ENCODE peak calls at places on chromosomes 11 and 22, in four cellular contexts. One of them, this sample, is unnamed.

GRCh38 chr11:68279676-68280075 is 7.9 kb upstream of the C11orf24 start:
- DNase-seq in Karpas-422: no peak
- DNase-seq in GM23248: no peak
- DNase-seq in mammary epithelial cell: peak; percentile 53
- DNase-seq in this sample: no peak

GRCh38 chr11:116691779-116692178 is 81.0 kb downstream of the BUD13 start:
- DNase-seq in Karpas-422: peak; percentile 78
- DNase-seq in GM23248: peak; percentile 52
- DNase-seq in mammary epithelial cell: no peak
- DNase-seq in this sample: peak; percentile 46

GRCh38 chr11:8766993-8767374 is 84.4 kb downstream of the RPL27A start:
- DNase-seq in Karpas-422: no peak
- DNase-seq in GM23248: no peak
- DNase-seq in mammary epithelial cell: no peak
- DNase-seq in this sample: no peak

GRCh38 chr11:6925636-6926207 is 504 bp upstream of the ZNF215 start:
- DNase-seq in Karpas-422: peak; percentile 39
- DNase-seq in GM23248: peak; percentile 55
- DNase-seq in mammary epithelial cell: peak; percentile 49
- DNase-seq in this sample: peak; percentile 32

GRCh38 chr22:47013861-47014635 is 251.6 kb downstream of the TBC1D22A start:
- DNase-seq in Karpas-422: no peak
- DNase-seq in GM23248: no peak
- DNase-seq in mammary epithelial cell: no peak
- DNase-seq in this sample: no peak

GRCh38 chr11:66591175-66591574 is 1.7 kb downstream of the CCDC87 start:
- DNase-seq in Karpas-422: no peak
- DNase-seq in GM23248: no peak
- DNase-seq in mammary epithelial cell: no peak
- DNase-seq in this sample: no peak

GRCh38 chr11:132962026-132962425 is 570.3 kb downstream of the OPCML start:
- DNase-seq in Karpas-422: no peak
- DNase-seq in GM23248: peak; percentile 90
- DNase-seq in mammary epithelial cell: peak; percentile 6
- DNase-seq in this sample: no peak

GRCh38 chr11:128920651-128921050 is 22.0 kb downstream of the TP53AIP1 start:
- DNase-seq in Karpas-422: no peak
- DNase-seq in GM23248: no peak
- DNase-seq in mammary epithelial cell: no peak
- DNase-seq in this sample: no peak

GRCh38 chr22:41585898-41586297 is 3.7 kb downstream of the PMM1 start:
- DNase-seq in Karpas-422: no peak
- DNase-seq in GM23248: no peak
- DNase-seq in mammary epithelial cell: no peak
- DNase-seq in this sample: no peak

GRCh38 chr22:45181766-45182165 is 18.0 kb downstream of the NUP50 start:
- DNase-seq in Karpas-422: no peak
- DNase-seq in GM23248: no peak
- DNase-seq in mammary epithelial cell: no peak
- DNase-seq in this sample: no peak

GRCh38 chr11:123323482-123324056 is 106.5 kb upstream of the GRAMD1B start:
- DNase-seq in Karpas-422: no peak
- DNase-seq in GM23248: no peak
- DNase-seq in mammary epithelial cell: no peak
- DNase-seq in this sample: no peak

GRCh38 chr22:30310881-30311771 is 15.6 kb downstream of the TBC1D10A start:
- DNase-seq in Karpas-422: no peak
- DNase-seq in GM23248: peak; percentile 84
- DNase-seq in mammary epithelial cell: peak; percentile 61
- DNase-seq in this sample: peak; percentile 83
- H3K27me3 ChIP-seq in Karpas-422: no peaks in the 10 kb centered on the region
- H3K27me3 ChIP-seq in GM23248: no peaks in the 10 kb centered on the region
- H3K27me3 ChIP-seq in mammary epithelial cell: no peaks in the 10 kb centered on the region
- H3K27me3 ChIP-seq in this sample: no peaks in the 10 kb centered on the region

GRCh38 chr11:29125621-29126020 is 891.2 kb downstream of the KCNA4 start:
- DNase-seq in Karpas-422: no peak
- DNase-seq in GM23248: no peak
- DNase-seq in mammary epithelial cell: no peak
- DNase-seq in this sample: no peak

GRCh38 chr11:29119691-29120328 is 897.0 kb downstream of the KCNA4 start:
- DNase-seq in Karpas-422: no peak
- DNase-seq in GM23248: peak; percentile 82
- DNase-seq in mammary epithelial cell: peak; percentile 16
- DNase-seq in this sample: no peak

GRCh38 chr11:29124436-29124835 is 892.4 kb downstream of the KCNA4 start:
- DNase-seq in Karpas-422: no peak
- DNase-seq in GM23248: no peak
- DNase-seq in mammary epithelial cell: no peak
- DNase-seq in this sample: no peak

GRCh38 chr11:29119116-29119515 is 897.7 kb downstream of the KCNA4 start:
- DNase-seq in Karpas-422: no peak
- DNase-seq in GM23248: peak; percentile 51
- DNase-seq in mammary epithelial cell: no peak
- DNase-seq in this sample: no peak

GRCh38 chr11:29120329-29120695 is 896.5 kb downstream of the KCNA4 start:
- DNase-seq in Karpas-422: no peak
- DNase-seq in GM23248: no peak
- DNase-seq in mammary epithelial cell: no peak
- DNase-seq in this sample: no peak
- H3K9ac ChIP-seq in Karpas-422: no peak overlapping the region
- H3K9ac ChIP-seq in GM23248: peak overlapping the region; percentile 61
- H3K9ac ChIP-seq in mammary epithelial cell: no peak overlapping the region
- H3K9ac ChIP-seq in this sample: no peak overlapping the region

GRCh38 chr11:104623518-104623917 is 274.7 kb downstream of the CASP12 start:
- DNase-seq in Karpas-422: no peak
- DNase-seq in GM23248: peak; percentile 34
- DNase-seq in mammary epithelial cell: peak; percentile 31
- DNase-seq in this sample: no peak
- H3K27ac ChIP-seq in Karpas-422: no peak overlapping the region
- H3K27ac ChIP-seq in GM23248: no peak overlapping the region
- H3K27ac ChIP-seq in mammary epithelial cell: no peak overlapping the region
- H3K27ac ChIP-seq in this sample: no peak overlapping the region

DNA sequence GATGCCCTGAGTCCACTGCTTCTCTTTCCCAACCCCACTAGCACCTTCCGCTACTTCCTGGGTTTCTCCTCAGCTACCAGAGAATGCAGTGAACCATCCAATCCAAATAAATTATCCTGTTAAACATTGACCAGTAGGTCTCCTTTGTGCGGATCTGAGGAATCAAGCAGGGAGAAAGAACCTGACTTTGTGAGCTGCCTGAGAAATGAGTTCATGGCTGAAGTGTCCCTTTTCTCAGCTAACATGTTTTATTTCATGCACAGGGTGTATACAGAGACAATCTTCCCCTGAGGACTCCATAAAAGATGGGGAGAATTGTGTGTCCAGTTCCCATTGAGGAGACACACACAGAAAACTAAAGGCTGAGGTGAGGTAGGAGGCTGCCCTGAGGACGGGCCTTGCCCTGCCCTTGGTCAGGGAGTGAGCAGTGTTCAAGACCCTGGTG is 63.0 kb upstream of the VPREB1 start:
- DNase-seq in Karpas-422: no peak
- DNase-seq in GM23248: no peak
- DNase-seq in mammary epithelial cell: no peak
- DNase-seq in this sample: no peak
- H3K27me3 ChIP-seq in Karpas-422: no peaks in the 10 kb centered on the region
- H3K27me3 ChIP-seq in GM23248: peaks cover 56% of the 10 kb centered on the region
- H3K27me3 ChIP-seq in mammary epithelial cell: peaks cover 3% of the 10 kb centered on the region
- H3K27me3 ChIP-seq in this sample: no peaks in the 10 kb centered on the region

GRCh38 chr11:34585870-34586654 is 34.8 kb upstream of the EHF start:
- DNase-seq in Karpas-422: peak; percentile 69
- DNase-seq in GM23248: peak; percentile 67
- DNase-seq in mammary epithelial cell: peak; percentile 55
- DNase-seq in this sample: no peak
- H3K9ac ChIP-seq in Karpas-422: no peak overlapping the region
- H3K9ac ChIP-seq in GM23248: no peak overlapping the region
- H3K9ac ChIP-seq in mammary epithelial cell: no peak overlapping the region
- H3K9ac ChIP-seq in this sample: peak overlapping the region; percentile 62

GRCh38 chr11:64665381-64665780 is 57.6 kb downstream of the NRXN2 start:
- DNase-seq in Karpas-422: no peak
- DNase-seq in GM23248: no peak
- DNase-seq in mammary epithelial cell: no peak
- DNase-seq in this sample: no peak
- H3K27ac ChIP-seq in Karpas-422: no peak overlapping the region
- H3K27ac ChIP-seq in GM23248: no peak overlapping the region
- H3K27ac ChIP-seq in mammary epithelial cell: no peak overlapping the region
- H3K27ac ChIP-seq in this sample: no peak overlapping the region

GRCh38 chr11:88508558-88508807 is 170.9 kb upstream of the CTSC start:
- DNase-seq in Karpas-422: no peak
- DNase-seq in GM23248: no peak
- DNase-seq in mammary epithelial cell: no peak
- DNase-seq in this sample: no peak
- H3K27me3 ChIP-seq in Karpas-422: no peaks in the 10 kb centered on the region
- H3K27me3 ChIP-seq in GM23248: peaks cover 6% of the 10 kb centered on the region
- H3K27me3 ChIP-seq in mammary epithelial cell: no peaks in the 10 kb centered on the region
- H3K27me3 ChIP-seq in this sample: peaks cover 3% of the 10 kb centered on the region

GRCh38 chr11:92859290-92859689 is 110.2 kb upstream of the MTNR1B start:
- DNase-seq in Karpas-422: no peak
- DNase-seq in GM23248: no peak
- DNase-seq in mammary epithelial cell: no peak
- DNase-seq in this sample: no peak
- H3K9ac ChIP-seq in Karpas-422: no peak overlapping the region
- H3K9ac ChIP-seq in GM23248: no peak overlapping the region
- H3K9ac ChIP-seq in mammary epithelial cell: no peak overlapping the region
- H3K9ac ChIP-seq in this sample: no peak overlapping the region

DNA sequence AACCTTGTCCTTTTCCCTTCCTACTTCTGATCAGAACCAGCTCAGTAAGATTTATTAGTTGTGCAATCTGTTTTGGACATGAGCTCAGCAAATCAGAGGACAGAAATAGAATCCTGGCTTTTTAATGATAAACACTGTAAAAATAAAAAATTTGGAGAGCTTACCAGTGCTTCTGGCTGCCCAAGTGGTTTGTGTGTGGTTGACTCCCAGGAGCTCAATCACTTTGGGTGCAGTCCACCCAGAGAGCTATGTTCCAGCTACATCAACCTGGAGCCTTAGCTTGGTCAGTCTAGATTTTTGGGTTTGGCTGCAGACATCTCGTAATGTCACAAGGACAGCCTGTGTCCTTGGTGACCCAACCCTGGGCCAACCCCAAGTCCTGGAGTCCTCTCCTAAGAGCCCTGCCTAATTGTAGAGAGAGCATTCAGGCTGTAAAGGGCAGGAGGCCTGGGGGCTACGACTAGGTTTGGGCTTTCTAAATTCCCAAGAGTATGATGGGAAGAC is 28.5 kb downstream of the CD44 start:
- DNase-seq in Karpas-422: no peak
- DNase-seq in GM23248: peak; percentile 65
- DNase-seq in mammary epithelial cell: no peak
- DNase-seq in this sample: no peak
- H3K27ac ChIP-seq in Karpas-422: no peak overlapping the region
- H3K27ac ChIP-seq in GM23248: peak overlapping the region; percentile 99
- H3K27ac ChIP-seq in mammary epithelial cell: peak overlapping the region; percentile 96
- H3K27ac ChIP-seq in this sample: peak overlapping the region; percentile 65

GRCh38 chr22:48507171-48507570 is 1320.5 kb downstream of the BRD1 start:
- DNase-seq in Karpas-422: no peak
- DNase-seq in GM23248: no peak
- DNase-seq in mammary epithelial cell: no peak
- DNase-seq in this sample: no peak
- H3K27me3 ChIP-seq in Karpas-422: no peaks in the 10 kb centered on the region
- H3K27me3 ChIP-seq in GM23248: no peaks in the 10 kb centered on the region
- H3K27me3 ChIP-seq in mammary epithelial cell: no peaks in the 10 kb centered on the region
- H3K27me3 ChIP-seq in this sample: no peaks in the 10 kb centered on the region

This sample was measured in colonic mucosa.